ENCODE peak calls at places on chromosome X, in ten cellular contexts. G, O, R, E, C, Z, H, U, Y and F are unnamed samples.
A peak's percentile ranks its signal among the peaks of the same experiment; 100 is the strongest.

GRCh38 chrX:19924285-19924684 is 36.9 kb upstream of the SH3KBP1 start:
- DNase-seq in G (no peak), O (no peak), R (no peak), E (no peak), C (no peak), Z (no peak), H (no peak), U (no peak), Y (no peak), F (no peak)

GRCh38 chrX:153845842-153846241 is 15.5 kb upstream of the PDZD4 start:
- DNase-seq in G (no peak), O (no peak), R (no peak), E (no peak), C (no peak), Z (no peak), H (no peak), U (no peak), Y (no peak), F (no peak)

GRCh38 chrX:57607295-57608187 is 15.7 kb downstream of the ZXDB start:
- DNase-seq in G (no peak), O (no peak), R (no peak), E (no peak), C (no peak), Z (no peak), H (no peak), U (no peak), Y (no peak), F (no peak)

GRCh38 chrX:134801267-134801666 is 143.0 kb upstream of the PLAC1 start:
- DNase-seq in G (no peak), O (no peak), R (no peak), E (no peak), C (no peak), Z (no peak), H (no peak), U (no peak), Y (no peak), F (no peak)

GRCh38 chrX:9767375-9767774 is 1.7 kb upstream of the GPR143 start:
- DNase-seq in G (no peak), O (no peak), R (no peak), E (no peak), C (no peak), Z (no peak), H (no peak), U (no peak), Y (no peak), F (no peak)

GRCh38 chrX:152072236-152072635 is 66.1 kb downstream of the MAGEA10 start:
- DNase-seq in G (no peak), O (no peak), R (no peak), E (no peak), C (peak; percentile 23), Z (peak; percentile 1), H (no peak), U (no peak), Y (no peak), F (no peak)

GRCh38 chrX:74924449-74925209 is 623 bp downstream of the NEXMIF start:
- DNase-seq in G (no peak), O (peak; percentile 53), R (peak; percentile 58), E (peak; percentile 52), C (no peak), Z (no peak), H (peak; percentile 36), U (peak; percentile 62), Y (peak; percentile 29), F (peak; percentile 61)

GRCh38 chrX:123976671-123977316 is 15.3 kb downstream of the STAG2 start:
- DNase-seq in G (no peak), O (no peak), R (no peak), E (peak; percentile 21), C (no peak), Z (no peak), H (no peak), U (no peak), Y (no peak), F (no peak)

GRCh38 chrX:110408949-110409588 is 50.4 kb downstream of the RTL9 start:
- DNase-seq in G (no peak), O (no peak), R (no peak), E (no peak), C (no peak), Z (no peak), H (peak; percentile 54), U (no peak), Y (no peak), F (no peak)

GRCh38 chrX:22538581-22538980 is 265.9 kb downstream of the CBLL2 start:
- DNase-seq in G (no peak), O (no peak), R (no peak), E (no peak), C (no peak), Z (no peak), H (no peak), U (no peak), Y (no peak), F (no peak)

GRCh38 chrX:46587158-46587557 is 13.6 kb downstream of the CHST7 start:
- DNase-seq in G (no peak), O (no peak), R (no peak), E (no peak), C (no peak), Z (no peak), H (no peak), U (no peak), Y (no peak), F (no peak)

GRCh38 chrX:130120321-130120731 is 10.0 kb upstream of the ELF4 start:
- DNase-seq in G (no peak), O (no peak), R (no peak), E (peak; percentile 71), C (no peak), Z (no peak), H (no peak), U (no peak), Y (peak; percentile 11), F (no peak)

GRCh38 chrX:142860944-142861343 is 164.8 kb upstream of the SPANXN4 start:
- DNase-seq in G (no peak), O (no peak), R (no peak), E (no peak), C (no peak), Z (no peak), H (no peak), U (no peak), Y (no peak), F (no peak)

GRCh38 chrX:123455693-123456092 is 271.6 kb downstream of the GRIA3 start:
- DNase-seq in G (no peak), O (no peak), R (no peak), E (no peak), C (no peak), Z (no peak), H (no peak), U (no peak), Y (no peak), F (no peak)

GRCh38 chrX:69161371-69161770 is 3.9 kb downstream of the PJA1 start:
- DNase-seq in G (no peak), O (no peak), R (no peak), E (no peak), C (no peak), Z (no peak), H (no peak), U (no peak), Y (no peak), F (no peak)

GRCh38 chrX:109889289-109890006 is 113.5 kb upstream of the TMEM164 start:
- DNase-seq in G (no peak), O (no peak), R (no peak), E (no peak), C (peak; percentile 15), Z (no peak), H (peak; percentile 31), U (no peak), Y (no peak), F (no peak)

GRCh38 chrX:152641256-152641875 is 3.7 kb downstream of the GABRQ start:
- DNase-seq in G (no peak), O (no peak), R (no peak), E (no peak), C (no peak), Z (no peak), H (no peak), U (no peak), Y (no peak), F (no peak)

GRCh38 chrX:148804579-148804978 is 304.2 kb downstream of the AFF2 start:
- DNase-seq in G (no peak), O (no peak), R (no peak), E (no peak), C (no peak), Z (no peak), H (no peak), U (no peak), Y (no peak), F (no peak)

GRCh38 chrX:111098874-111099273 is 2.9 kb downstream of the PAK3 start:
- DNase-seq in G (no peak), O (peak; percentile 51), R (peak; percentile 24), E (peak; percentile 85), C (no peak), Z (no peak), H (peak; percentile 66), U (peak; percentile 56), Y (peak; percentile 64), F (peak; percentile 69)

GRCh38 chrX:53086464-53086863 is 4.3 kb downstream of the TSPYL2 start:
- DNase-seq in G (no peak), O (peak; percentile 86), R (no peak), E (no peak), C (no peak), Z (no peak), H (peak; percentile 91), U (no peak), Y (no peak), F (peak; percentile 75)

GRCh38 chrX:104372547-104372946 is 117.8 kb upstream of the ESX1 start:
- DNase-seq in G (no peak), O (no peak), R (no peak), E (no peak), C (no peak), Z (no peak), H (no peak), U (no peak), Y (no peak), F (no peak)